ENCODE peak calls at places on chromosome 5, in seven cellular contexts. Y is CD4-positive, alpha-beta T cell; B is lower leg skin; Z is RWPE1; H is SK-N-SH; C is left lung; P is foreskin fibroblast. O is an unnamed sample.

GRCh38 chr5:162641142-162641813 is 573.7 kb downstream of the GABRG2 start:
- DNase-seq in Y (no peak), B (no peak), P (no peak), H (no peak), C (no peak), Z (no peak), O (no peak)

GRCh38 chr5:172616136-172616535 is 24.9 kb upstream of the NEURL1B start:
- DNase-seq in H (no peak), Y (no peak), C (no peak), B (no peak), Z (no peak), P (no peak), O (no peak)

GRCh38 chr5:82885657-82886389 is 191.4 kb downstream of the TMEM167A start:
- DNase-seq in B (no peak), P (peak), Y (no peak), C (no peak), H (no peak), Z (no peak), O (no peak)

GRCh38 chr5:67338416-67338815 is 141.8 kb upstream of the CD180 start:
- DNase-seq in B (no peak), P (no peak), C (no peak), Z (no peak), H (no peak), Y (no peak), O (no peak)

GRCh38 chr5:91339053-91339710 is 43.9 kb downstream of the ARRDC3 start:
- DNase-seq in Y (no peak), C (no peak), H (no peak), P (peak), B (no peak), Z (no peak), O (no peak)

GRCh38 chr5:139104577-139105271 is 93.4 kb downstream of the SIL1 start:
- DNase-seq in H (no peak), P (peak), Y (no peak), C (no peak), Z (no peak), B (peak), O (no peak)

GRCh38 chr5:5351288-5352089 is 71.0 kb upstream of the ICE1 start:
- DNase-seq in Z (peak), Y (no peak), C (no peak), P (no peak), B (no peak), H (no peak), O (no peak)

GRCh38 chr5:1228121-1228520 is 2.9 kb downstream of the SLC6A18 start:
- DNase-seq in Z (no peak), Y (no peak), B (no peak), C (no peak), H (no peak), P (no peak), O (no peak)

GRCh38 chr5:37075399-37075950 is 173.7 kb downstream of the CPLANE1 start:
- DNase-seq in H (no peak), P (no peak), Z (no peak), Y (no peak), C (no peak), B (no peak), O (no peak)

GRCh38 chr5:32071351-32071944 is 102.7 kb downstream of the GOLPH3 start:
- DNase-seq in C (no peak), Y (no peak), P (no peak), B (no peak), H (no peak), Z (peak), O (no peak)

GRCh38 chr5:126100767-126101166 is 322.4 kb upstream of the GRAMD2B start:
- DNase-seq in B (no peak), Y (no peak), C (no peak), Z (no peak), H (no peak), P (no peak), O (no peak)

GRCh38 chr5:132466453-132467291 is 23.9 kb downstream of the IRF1 start:
- DNase-seq in P (no peak), H (no peak), Y (no peak), Z (peak), C (peak), B (no peak), O (no peak)

GRCh38 chr5:179195561-179196419 is 135.6 kb downstream of the ZNF354C start:
- DNase-seq in B (no peak), Y (no peak), H (no peak), C (peak), P (peak), Z (no peak), O (no peak)

GRCh38 chr5:40799248-40799647 is 1.1 kb upstream of the PRKAA1 start:
- DNase-seq in Y (no peak), H (no peak), B (no peak), C (no peak), P (no peak), Z (no peak), O (no peak)

GRCh38 chr5:1930880-1931589 is 48.3 kb upstream of the IRX4 start:
- DNase-seq in H (peak), Z (peak), Y (no peak), B (peak), P (no peak), C (peak), O (peak)

GRCh38 chr5:170301901-170302728 is 4.5 kb upstream of the LCP2 start:
- DNase-seq in B (peak), Y (no peak), P (no peak), Z (no peak), C (no peak), H (no peak), O (no peak)

GRCh38 chr5:140365941-140366340 is 5.9 kb downstream of the SLC4A9 start:
- DNase-seq in P (no peak), B (peak), H (no peak), C (no peak), Z (no peak), Y (no peak), O (no peak)

GRCh38 chr5:172509405-172509781 is 55.1 kb upstream of the SH3PXD2B start:
- DNase-seq in H (no peak), Z (no peak), B (peak), P (no peak), C (no peak), Y (no peak), O (peak)

GRCh38 chr5:54073735-54074134 is 236.6 kb downstream of the ARL15 start:
- DNase-seq in B (no peak), P (no peak), C (no peak), Y (no peak), Z (peak), H (no peak), O (no peak)

GRCh38 chr5:80411589-80412219 is 3.8 kb downstream of the ZFYVE16 start:
- DNase-seq in H (no peak), Z (no peak), P (no peak), B (no peak), C (no peak), Y (no peak), O (no peak)

GRCh38 chr5:108148715-108149139 is 233.2 kb downstream of the FBXL17 start:
- DNase-seq in Z (peak), H (peak), P (peak), C (no peak), Y (no peak), B (no peak), O (no peak)
- TF ChIP-seq CTCF in Z (peak), H (peak), P (peak), C (peak), Y (peak), B (no peak), O (peak)

DNA sequence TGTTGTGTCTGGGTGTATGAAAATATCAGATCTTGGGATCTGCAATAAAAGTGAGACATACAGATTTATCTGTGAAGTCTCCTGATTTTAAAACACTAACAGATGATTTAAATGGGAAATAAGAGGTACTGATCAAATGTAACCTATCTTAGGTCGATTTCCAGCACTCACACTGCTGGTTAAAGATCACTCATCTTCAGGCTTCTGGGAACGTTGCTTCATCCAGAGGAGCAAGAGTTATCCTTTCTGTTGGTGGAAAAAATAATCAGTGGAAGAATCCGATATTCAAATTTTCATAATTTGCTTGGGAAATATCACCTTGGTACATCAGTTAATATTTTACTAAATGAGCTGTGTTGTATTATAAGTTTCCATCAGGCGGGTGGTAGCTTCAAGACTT is 876.8 kb upstream of the WWC1 start:
- DNase-seq in Z (no peak), C (no peak), B (no peak), P (no peak), Y (no peak), H (no peak), O (no peak)
- TF ChIP-seq CTCF in Z (no peak), C (no peak), B (no peak), P (no peak), Y (no peak), H (no peak), O (no peak)

DNA sequence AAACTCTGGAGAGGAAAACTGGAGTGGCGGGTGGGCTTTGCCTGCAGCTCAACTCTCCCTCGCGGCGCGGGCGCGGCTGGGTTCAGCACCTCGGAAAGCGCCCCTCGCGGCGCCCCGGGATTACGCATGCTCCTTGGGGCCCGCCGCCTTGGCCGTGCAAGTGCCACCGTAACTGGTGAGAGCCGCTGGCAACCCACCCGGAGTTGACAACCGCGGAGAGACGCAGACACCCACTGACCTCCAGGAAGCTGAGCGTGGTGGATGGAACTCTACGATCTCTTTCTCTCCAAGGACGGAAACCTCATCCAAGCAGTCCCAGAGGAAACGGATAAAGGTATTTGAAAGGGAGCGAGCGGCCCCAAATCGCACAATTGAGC is 194 bp upstream of the RXFP3 start:
- DNase-seq in C (peak), H (peak), Y (no peak), B (peak), P (peak), Z (peak), O (peak)
- TF ChIP-seq CTCF in C (no peak), H (peak), Y (no peak), B (no peak), P (no peak), Z (no peak), O (peak)

GRCh38 chr5:143446535-143447226 is 43.2 kb upstream of the NR3C1 start:
- DNase-seq in Y (no peak), P (no peak), B (no peak), H (no peak), C (no peak), Z (no peak), O (no peak)

GRCh38 chr5:143445726-143446125 is 42.2 kb upstream of the NR3C1 start:
- DNase-seq in H (peak), C (no peak), P (peak), Y (no peak), Z (no peak), B (no peak), O (no peak)

GRCh38 chr5:143449772-143450171 is 46.3 kb upstream of the NR3C1 start:
- DNase-seq in Y (no peak), Z (no peak), C (no peak), H (no peak), B (no peak), P (no peak), O (no peak)

GRCh38 chr5:143448518-143448917 is 45.0 kb upstream of the NR3C1 start:
- DNase-seq in B (no peak), C (no peak), H (no peak), P (no peak), Y (no peak), Z (no peak), O (no peak)

DNA sequence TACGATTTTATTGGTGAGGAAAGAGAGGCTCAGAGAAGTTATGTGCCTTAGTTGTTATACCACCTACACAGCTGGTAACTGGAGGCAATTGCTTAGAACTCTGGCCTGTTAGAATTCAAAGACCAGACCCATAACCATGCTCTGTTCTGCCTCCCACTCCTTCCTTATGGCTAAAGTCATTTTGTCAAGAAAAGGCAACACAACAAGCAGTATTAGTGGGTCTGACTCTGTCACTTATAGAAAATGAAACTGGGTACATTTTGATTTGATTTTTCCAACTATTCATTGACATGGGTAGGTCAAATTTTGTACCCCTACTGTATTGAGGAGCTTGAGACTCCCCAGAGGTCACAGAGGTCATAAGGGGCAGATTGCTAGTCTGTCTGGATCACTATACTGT is 44.5 kb upstream of the NR3C1 start:
- DNase-seq in P (no peak), B (no peak), Z (no peak), Y (no peak), C (no peak), H (no peak), O (no peak)
- TF ChIP-seq CTCF in P (no peak), B (no peak), Z (no peak), Y (no peak), C (no peak), H (no peak), O (no peak)

DNA sequence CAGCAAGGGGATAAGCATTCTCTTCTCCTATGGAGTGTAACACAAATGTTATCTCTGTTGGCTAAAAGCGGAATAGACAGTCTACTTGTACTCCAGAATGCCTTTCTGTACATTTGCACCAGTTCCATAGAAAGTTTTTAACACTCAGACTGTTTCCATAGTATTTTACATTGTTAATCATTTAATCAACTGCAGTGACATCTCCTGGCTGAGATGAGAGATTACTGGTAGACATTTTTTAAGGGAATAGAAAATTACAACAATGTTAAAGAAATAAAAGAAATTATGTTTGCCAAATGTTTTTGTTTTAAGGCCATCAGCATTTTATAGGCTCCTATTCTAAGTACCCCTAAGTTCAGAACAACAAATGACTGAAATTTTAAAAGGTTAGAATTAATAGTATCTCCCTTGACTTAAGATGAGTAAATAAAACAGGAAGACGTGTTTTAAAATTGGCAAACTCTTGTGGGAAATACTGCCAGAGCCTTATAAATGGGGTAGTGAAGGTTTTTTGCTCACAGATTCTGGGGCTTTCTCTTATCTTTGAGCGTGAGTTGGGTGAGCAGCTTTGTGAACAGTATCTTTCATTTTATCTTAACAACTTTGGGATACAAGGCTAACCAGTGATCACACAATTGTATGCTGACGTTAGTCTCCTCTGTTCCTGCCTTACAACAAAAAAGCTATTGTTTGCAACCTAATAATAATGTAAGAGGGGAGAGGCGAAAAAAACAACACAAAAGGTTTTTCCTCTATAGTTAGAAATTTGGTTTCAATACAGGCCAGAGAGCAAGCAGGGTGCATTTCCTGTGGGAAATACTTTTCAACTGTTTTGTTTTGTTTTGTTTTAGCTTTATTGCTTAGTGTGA is 294.4 kb downstream of the FBXL7 start:
- DNase-seq in H (peak), C (no peak), P (no peak), B (no peak), Z (no peak), Y (no peak), O (no peak)
- TF ChIP-seq CTCF in H (peak), C (no peak), P (peak), B (no peak), Z (peak), Y (no peak), O (peak)

GRCh38 chr5:3075309-3075708 is 323.8 kb upstream of the IRX2 start:
- DNase-seq in Y (no peak), B (no peak), Z (no peak), C (no peak), H (no peak), P (no peak), O (no peak)
- TF ChIP-seq CTCF in Y (no peak), B (no peak), Z (no peak), C (no peak), H (no peak), P (no peak), O (no peak)

DNA sequence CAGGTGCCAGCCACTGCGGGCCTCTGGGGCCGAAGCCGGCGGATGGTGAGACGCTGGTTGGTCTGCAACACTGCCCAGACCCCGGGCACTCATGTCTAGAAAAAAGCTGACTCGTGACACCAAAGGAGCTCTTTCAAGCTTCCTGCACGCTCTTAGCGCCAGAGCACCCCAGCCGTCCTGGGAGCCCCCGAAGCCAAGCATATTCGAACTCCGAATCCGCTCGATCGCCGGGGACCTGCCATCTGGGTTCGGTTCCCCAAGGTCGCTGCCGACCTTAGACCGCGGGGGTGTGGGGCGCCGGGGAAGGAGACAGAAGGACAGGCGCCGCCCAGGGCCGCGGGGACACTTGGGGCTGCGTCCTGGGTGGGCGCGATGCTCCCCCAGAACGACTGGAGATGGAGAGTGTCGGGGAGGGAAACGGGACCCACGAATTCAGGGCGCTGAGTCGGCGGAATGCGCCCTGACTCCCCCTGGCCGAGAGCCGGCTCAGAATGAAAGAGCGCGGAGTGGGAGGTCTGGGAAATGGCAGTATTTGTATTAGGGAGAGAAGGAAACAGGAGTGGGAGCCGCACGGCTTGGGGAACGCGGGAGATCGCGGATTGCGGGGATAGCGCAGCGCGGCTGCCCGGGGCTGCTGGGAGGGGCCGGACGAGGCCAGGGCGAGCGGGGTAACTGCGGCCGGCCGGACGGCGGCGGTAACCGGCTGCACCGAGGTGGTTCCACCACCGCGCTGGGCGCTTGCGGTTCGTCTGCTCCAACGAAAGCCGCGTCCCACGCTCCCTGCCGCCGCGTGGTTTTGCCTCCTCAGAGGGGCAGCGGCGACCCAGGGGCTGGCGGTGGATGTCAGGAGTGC is 20.1 kb upstream of the MARCHF6 start:
- DNase-seq in P (no peak), Y (no peak), B (peak), Z (no peak), H (peak), C (peak), O (peak)
- TF ChIP-seq CTCF in P (no peak), Y (no peak), B (no peak), Z (no peak), H (no peak), C (no peak), O (peak)

GRCh38 chr5:110716247-110717245 is 9.9 kb downstream of the TMEM232 start:
- DNase-seq in C (no peak), Y (no peak), H (no peak), B (no peak), Z (no peak), P (no peak), O (no peak)
- TF ChIP-seq CTCF in C (no peak), Y (no peak), H (no peak), B (no peak), Z (no peak), P (no peak), O (peak)